ENCODE peak calls at places on chromosomes 1 and 21, in eight cellular contexts. E is PC-3, F is HCT116, P is SK-N-SH, J is GM23248, O is PC-9, U is MM.1S, M is hepatocyte. K is an unnamed sample.

GRCh38 chr1:71857862-71858261 is 424.5 kb downstream of the NEGR1 start:
- DNase-seq in E (no peak), F (no peak), P (no peak), J (peak; percentile 36), O (no peak), U (no peak), M (no peak), K (no peak)

GRCh38 chr1:143720087-143721023 is 251.4 kb downstream of the FAM72C start:
- DNase-seq in E (no peak), F (no peak), P (no peak), J (peak; percentile 32), O (no peak), U (peak; percentile 76), M (no peak), K (no peak)

GRCh38 chr1:233359431-233359830 is 31.9 kb downstream of the MAP3K21 start:
- DNase-seq in E (no peak), F (no peak), P (no peak), J (no peak), O (no peak), U (no peak), M (peak; percentile 71), K (no peak)

GRCh38 chr1:208919371-208919770 is 664.1 kb upstream of the CAMK1G start:
- DNase-seq in E (peak; percentile 94), F (no peak), P (no peak), J (peak; percentile 55), O (no peak), U (no peak), M (no peak), K (no peak)

GRCh38 chr1:245404527-245404926 is 249.7 kb downstream of the KIF26B start:
- DNase-seq in E (no peak), F (no peak), P (no peak), J (no peak), O (no peak), U (no peak), M (no peak), K (no peak)

GRCh38 chr1:21491483-21492170 is 17.6 kb upstream of the ALPL start:
- DNase-seq in E (no peak), F (no peak), P (no peak), J (no peak), O (no peak), U (no peak), M (no peak), K (no peak)

GRCh38 chr1:109024651-109025050 is 17.3 kb downstream of the WDR47 start:
- DNase-seq in E (no peak), F (no peak), P (no peak), J (no peak), O (no peak), U (no peak), M (no peak), K (no peak)

GRCh38 chr1:22140681-22141080 is 2.2 kb downstream of the WNT4 start:
- DNase-seq in E (peak; percentile 36), F (no peak), P (no peak), J (no peak), O (peak; percentile 47), U (no peak), M (no peak), K (no peak)

GRCh38 chr1:231171623-231172197 is 9.9 kb downstream of the TRIM67 start:
- DNase-seq in E (peak; percentile 39), F (no peak), P (no peak), J (no peak), O (no peak), U (no peak), M (no peak), K (no peak)

GRCh38 chr1:167763525-167764220 is 41.9 kb downstream of the MPZL1 start:
- DNase-seq in E (no peak), F (no peak), P (no peak), J (no peak), O (no peak), U (no peak), M (no peak), K (no peak)

GRCh38 chr1:116680752-116681151 is 13.2 kb upstream of the IGSF3 start:
- DNase-seq in E (no peak), F (no peak), P (no peak), J (no peak), O (no peak), U (no peak), M (no peak), K (no peak)

GRCh38 chr21:45102391-45102932 is 28.1 kb downstream of the ADARB1 start:
- DNase-seq in E (peak; percentile 89), F (peak; percentile 26), P (no peak), J (peak; percentile 80), O (peak; percentile 57), U (no peak), M (no peak), K (peak; percentile 36)

GRCh38 chr1:38693031-38693430 is 166.5 kb downstream of the RRAGC start:
- DNase-seq in E (no peak), F (no peak), P (no peak), J (no peak), O (no peak), U (no peak), M (no peak), K (no peak)

GRCh38 chr1:183687546-183688279 is 34.6 kb upstream of the APOBEC4 start:
- DNase-seq in E (no peak), F (no peak), P (no peak), J (no peak), O (no peak), U (no peak), M (no peak), K (no peak)

DNA sequence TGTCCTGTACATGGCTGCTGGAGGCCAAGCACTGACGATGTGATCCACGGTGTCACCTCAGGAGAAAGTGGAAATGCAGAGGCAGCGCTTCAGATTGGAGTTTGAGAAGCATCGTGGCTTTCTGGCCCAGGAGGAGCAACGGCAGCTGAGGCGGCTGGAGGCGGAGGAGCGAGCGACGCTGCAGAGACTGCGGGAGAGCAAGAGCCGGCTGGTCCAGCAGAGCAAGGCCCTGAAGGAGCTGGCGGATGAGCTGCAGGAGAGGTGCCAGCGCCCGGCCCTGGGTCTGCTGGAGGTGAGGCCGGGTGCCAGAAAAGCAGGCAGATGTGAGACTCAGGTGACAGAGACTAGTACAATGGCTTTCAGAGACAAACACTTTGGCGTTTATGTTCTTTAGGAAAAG is 7.7 kb downstream of the TRIM58 start:
- DNase-seq in E (no peak), F (no peak), P (no peak), J (no peak), O (no peak), U (no peak), M (no peak), K (no peak)
- H3K9me3 ChIP-seq in E (no peaks in the 10 kb centered on the region), F (peaks cover 10% of the 10 kb centered on the region), P (no peaks in the 10 kb centered on the region), J (no peaks in the 10 kb centered on the region), O (no peaks in the 10 kb centered on the region), U (no peaks in the 10 kb centered on the region), M (no peaks in the 10 kb centered on the region), K (no peaks in the 10 kb centered on the region)

GRCh38 chr1:201127755-201128455 is 921 bp upstream of the ASCL5 start:
- DNase-seq in E (peak; percentile 31), F (no peak), P (no peak), J (peak; percentile 23), O (no peak), U (no peak), M (no peak), K (no peak)
- H3K4me1 ChIP-seq in E (peaks cover 30% of the 10 kb centered on the region), F (peaks cover 25% of the 10 kb centered on the region), P (no peaks in the 10 kb centered on the region), J (no peaks in the 10 kb centered on the region), O (peaks cover 15% of the 10 kb centered on the region), U (peaks cover 11% of the 10 kb centered on the region), M (no peaks in the 10 kb centered on the region), K (no peaks in the 10 kb centered on the region)

DNA sequence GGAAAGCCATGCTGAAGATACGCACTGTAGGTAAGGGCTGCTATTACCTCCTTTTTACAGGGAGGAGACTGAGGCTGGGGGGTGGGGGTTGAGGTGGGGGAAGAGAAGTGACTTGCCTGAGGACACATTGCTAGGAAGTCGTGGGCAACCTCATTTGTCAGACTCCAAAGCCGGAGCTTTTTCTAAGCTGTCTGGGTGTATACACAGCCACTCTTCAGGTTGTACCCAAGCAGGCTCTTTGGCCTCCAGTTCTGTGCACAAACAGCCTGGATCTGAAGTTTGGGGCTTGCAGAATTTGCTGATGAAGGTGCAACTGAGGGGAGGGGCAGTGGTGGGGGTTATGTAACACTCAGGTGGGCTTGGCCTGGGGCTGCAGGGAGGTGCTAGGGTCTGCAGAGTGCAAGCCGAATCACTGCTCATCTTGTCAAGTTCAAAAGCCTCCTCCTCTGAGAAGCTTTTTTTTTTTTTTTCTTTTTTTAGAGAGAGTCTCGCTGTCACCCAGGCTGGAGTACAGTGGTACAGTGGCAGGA is 16.9 kb downstream of the TINAGL1 start:
- DNase-seq in E (no peak), F (no peak), P (no peak), J (no peak), O (no peak), U (no peak), M (no peak), K (no peak)
- H3K9me2 ChIP-seq in E (no peaks in the 10 kb centered on the region), F (no peaks in the 10 kb centered on the region), P (no peaks in the 10 kb centered on the region), J (no peaks in the 10 kb centered on the region), O (no peaks in the 10 kb centered on the region), U (no peaks in the 10 kb centered on the region), M (no peaks in the 10 kb centered on the region), K (no peaks in the 10 kb centered on the region)

GRCh38 chr1:163914785-163915413 is 593.1 kb downstream of the NUF2 start:
- DNase-seq in E (no peak), F (no peak), P (no peak), J (no peak), O (no peak), U (peak; percentile 67), M (no peak), K (no peak)
- H3K9me3 ChIP-seq in E (no peaks in the 10 kb centered on the region), F (no peaks in the 10 kb centered on the region), P (no peaks in the 10 kb centered on the region), J (no peaks in the 10 kb centered on the region), O (no peaks in the 10 kb centered on the region), U (no peaks in the 10 kb centered on the region), M (no peaks in the 10 kb centered on the region), K (no peaks in the 10 kb centered on the region)

GRCh38 chr1:91797164-91797563 is 88.8 kb downstream of the TGFBR3 start:
- DNase-seq in E (no peak), F (no peak), P (no peak), J (no peak), O (no peak), U (no peak), M (no peak), K (no peak)

GRCh38 chr1:91799863-91800262 is 86.1 kb downstream of the TGFBR3 start:
- DNase-seq in E (no peak), F (no peak), P (no peak), J (no peak), O (no peak), U (no peak), M (no peak), K (no peak)

GRCh38 chr1:91798241-91798648 is 87.7 kb downstream of the TGFBR3 start:
- DNase-seq in E (no peak), F (no peak), P (no peak), J (peak; percentile 43), O (no peak), U (no peak), M (no peak), K (no peak)

GRCh38 chr1:91798741-91799140 is 87.2 kb downstream of the TGFBR3 start:
- DNase-seq in E (no peak), F (no peak), P (no peak), J (peak; percentile 25), O (no peak), U (no peak), M (no peak), K (no peak)

GRCh38 chr1:91799159-91799558 is 86.8 kb downstream of the TGFBR3 start:
- DNase-seq in E (no peak), F (no peak), P (no peak), J (no peak), O (no peak), U (no peak), M (no peak), K (no peak)
- H3K4me1 ChIP-seq in E (peaks cover 27% of the 10 kb centered on the region), F (peaks cover 21% of the 10 kb centered on the region), P (no peaks in the 10 kb centered on the region), J (peaks cover 50% of the 10 kb centered on the region), O (peaks cover 43% of the 10 kb centered on the region), U (peaks cover 10% of the 10 kb centered on the region), M (peaks cover 14% of the 10 kb centered on the region), K (peaks cover 10% of the 10 kb centered on the region)

K was measured in OCI-LY7.